ENCODE peak calls at places on chromosomes 3 and 15, in five cellular contexts. One of them, this sample, is unnamed.

GRCh38 chr3:40019371-40019770 is 210.0 kb downstream of the MYRIP start:
- DNase-seq in foreskin keratinocyte: no peak
- DNase-seq in neuronal stem cell: no peak
- DNase-seq in HCT116: no peak
- DNase-seq in A549: no peak
- DNase-seq in this sample: no peak

GRCh38 chr3:17707813-17708543 is 34.5 kb downstream of the TBC1D5 start:
- DNase-seq in neuronal stem cell: no peak
- DNase-seq in foreskin keratinocyte: no peak
- DNase-seq in A549: no peak
- DNase-seq in HCT116: no peak
- DNase-seq in this sample: no peak

GRCh38 chr3:146334151-146334550 is 83.2 kb upstream of the PLSCR4 start:
- DNase-seq in A549: no peak
- DNase-seq in foreskin keratinocyte: no peak
- DNase-seq in neuronal stem cell: no peak
- DNase-seq in HCT116: no peak
- DNase-seq in this sample: no peak

GRCh38 chr3:110946810-110947209 is 124.8 kb upstream of the NECTIN3 start:
- DNase-seq in A549: no peak
- DNase-seq in HCT116: no peak
- DNase-seq in foreskin keratinocyte: no peak
- DNase-seq in neuronal stem cell: no peak
- DNase-seq in this sample: no peak

GRCh38 chr15:55151621-55152020 is 45.1 kb downstream of the RSL24D1 start:
- DNase-seq in HCT116: no peak
- DNase-seq in foreskin keratinocyte: no peak
- DNase-seq in neuronal stem cell: no peak
- DNase-seq in A549: no peak
- DNase-seq in this sample: no peak

GRCh38 chr15:88852476-88852875 is 42.9 kb downstream of the HAPLN3 start:
- DNase-seq in HCT116: no peak
- DNase-seq in foreskin keratinocyte: no peak
- DNase-seq in A549: no peak
- DNase-seq in neuronal stem cell: no peak
- DNase-seq in this sample: no peak

GRCh38 chr15:77455696-77456293 is 35.1 kb downstream of the HMG20A start:
- DNase-seq in A549: no peak
- DNase-seq in HCT116: no peak
- DNase-seq in foreskin keratinocyte: no peak
- DNase-seq in neuronal stem cell: no peak
- DNase-seq in this sample: no peak

GRCh38 chr3:127710473-127710941 is 37.8 kb downstream of the ABTB1 start:
- DNase-seq in A549: peak; percentile 15
- DNase-seq in neuronal stem cell: no peak
- DNase-seq in foreskin keratinocyte: no peak
- DNase-seq in HCT116: no peak
- DNase-seq in this sample: no peak

GRCh38 chr3:45547764-45548683 is 46.5 kb upstream of the LIMD1 start:
- DNase-seq in neuronal stem cell: no peak
- DNase-seq in A549: no peak
- DNase-seq in foreskin keratinocyte: no peak
- DNase-seq in HCT116: no peak
- DNase-seq in this sample: no peak

GRCh38 chr15:50148362-50148963 is 29.4 kb upstream of the ATP8B4 start:
- DNase-seq in A549: no peak
- DNase-seq in foreskin keratinocyte: no peak
- DNase-seq in HCT116: peak; percentile 81
- DNase-seq in neuronal stem cell: peak; percentile 70
- DNase-seq in this sample: no peak

GRCh38 chr15:55799287-55800212 is 56.6 kb upstream of the PRTG start:
- DNase-seq in neuronal stem cell: peak; percentile 69
- DNase-seq in HCT116: peak; percentile 32
- DNase-seq in A549: peak; percentile 59
- DNase-seq in foreskin keratinocyte: no peak
- DNase-seq in this sample: no peak

GRCh38 chr3:127606086-127606805 is 8.0 kb downstream of the MCM2 start:
- DNase-seq in foreskin keratinocyte: no peak
- DNase-seq in HCT116: no peak
- DNase-seq in A549: no peak
- DNase-seq in neuronal stem cell: no peak
- DNase-seq in this sample: no peak

GRCh38 chr15:58269455-58270414 is 131.6 kb downstream of the AQP9 start:
- DNase-seq in A549: peak; percentile 53
- DNase-seq in neuronal stem cell: peak; percentile 36
- DNase-seq in HCT116: peak; percentile 42
- DNase-seq in foreskin keratinocyte: peak; percentile 59
- DNase-seq in this sample: no peak

GRCh38 chr15:41494190-41494921 is 682 bp downstream of the ITPKA start:
- DNase-seq in HCT116: no peak
- DNase-seq in neuronal stem cell: peak; percentile 58
- DNase-seq in foreskin keratinocyte: no peak
- DNase-seq in A549: peak; percentile 17
- DNase-seq in this sample: no peak

GRCh38 chr15:65400760-65401606 is 21.8 kb downstream of the IGDCC4 start:
- DNase-seq in HCT116: peak; percentile 56
- DNase-seq in neuronal stem cell: peak; percentile 85
- DNase-seq in foreskin keratinocyte: no peak
- DNase-seq in A549: peak; percentile 99
- DNase-seq in this sample: peak; percentile 32

GRCh38 chr15:29275855-29276254 is 6.2 kb upstream of the NSMCE3 start:
- DNase-seq in neuronal stem cell: no peak
- DNase-seq in A549: no peak
- DNase-seq in foreskin keratinocyte: no peak
- DNase-seq in HCT116: no peak
- DNase-seq in this sample: no peak

GRCh38 chr15:39502048-39502447 is 78.8 kb upstream of the THBS1 start:
- DNase-seq in foreskin keratinocyte: peak; percentile 92
- DNase-seq in neuronal stem cell: no peak
- DNase-seq in A549: no peak
- DNase-seq in HCT116: no peak
- DNase-seq in this sample: no peak

GRCh38 chr3:126465928-126466564 is 9.6 kb downstream of the ZXDC start:
- DNase-seq in foreskin keratinocyte: no peak
- DNase-seq in HCT116: no peak
- DNase-seq in A549: no peak
- DNase-seq in neuronal stem cell: no peak
- DNase-seq in this sample: no peak

GRCh38 chr3:104547040-104547439 is 819.7 kb upstream of the ALCAM start:
- DNase-seq in A549: no peak
- DNase-seq in foreskin keratinocyte: no peak
- DNase-seq in neuronal stem cell: no peak
- DNase-seq in HCT116: no peak
- DNase-seq in this sample: no peak

GRCh38 chr15:67096536-67097294 is 31.3 kb downstream of the SMAD3 start:
- DNase-seq in A549: no peak
- DNase-seq in neuronal stem cell: no peak
- DNase-seq in foreskin keratinocyte: no peak
- DNase-seq in HCT116: no peak
- DNase-seq in this sample: no peak

GRCh38 chr15:26887926-26888666 is 21.2 kb downstream of the GABRA5 start:
- DNase-seq in foreskin keratinocyte: no peak
- DNase-seq in neuronal stem cell: no peak
- DNase-seq in HCT116: no peak
- DNase-seq in A549: peak; percentile 0
- DNase-seq in this sample: no peak

GRCh38 chr15:57334257-57334656 is 42.0 kb upstream of the CGNL1 start:
- DNase-seq in foreskin keratinocyte: no peak
- DNase-seq in A549: no peak
- DNase-seq in neuronal stem cell: no peak
- DNase-seq in HCT116: no peak
- DNase-seq in this sample: no peak

GRCh38 chr3:52237659-52238172 is 1.2 kb downstream of the TWF2 start:
- DNase-seq in HCT116: peak; percentile 51
- DNase-seq in neuronal stem cell: no peak
- DNase-seq in A549: peak; percentile 92
- DNase-seq in foreskin keratinocyte: no peak
- DNase-seq in this sample: peak; percentile 82

GRCh38 chr15:89778861-89779260 is 2.7 kb downstream of the MESP2 start:
- DNase-seq in HCT116: no peak
- DNase-seq in foreskin keratinocyte: no peak
- DNase-seq in neuronal stem cell: no peak
- DNase-seq in A549: no peak
- DNase-seq in this sample: no peak

GRCh38 chr3:62601238-62601856 is 228.0 kb upstream of the FEZF2 start:
- DNase-seq in HCT116: no peak
- DNase-seq in neuronal stem cell: no peak
- DNase-seq in A549: no peak
- DNase-seq in foreskin keratinocyte: peak; percentile 76
- DNase-seq in this sample: no peak

GRCh38 chr15:63238796-63239195 is 38.6 kb upstream of the APH1B start:
- DNase-seq in foreskin keratinocyte: peak; percentile 84
- DNase-seq in A549: no peak
- DNase-seq in HCT116: no peak
- DNase-seq in neuronal stem cell: no peak
- DNase-seq in this sample: no peak

GRCh38 chr3:175620093-175620492 is 761.0 kb downstream of the NAALADL2 start:
- DNase-seq in foreskin keratinocyte: no peak
- DNase-seq in A549: no peak
- DNase-seq in HCT116: no peak
- DNase-seq in neuronal stem cell: no peak
- DNase-seq in this sample: no peak

GRCh38 chr15:25501828-25502446 is 63.1 kb upstream of the UBE3A start:
- DNase-seq in A549: no peak
- DNase-seq in neuronal stem cell: no peak
- DNase-seq in foreskin keratinocyte: no peak
- DNase-seq in HCT116: peak; percentile 27
- DNase-seq in this sample: no peak

GRCh38 chr3:14549256-14549931 is 9.3 kb upstream of the GRIP2 start:
- DNase-seq in foreskin keratinocyte: no peak
- DNase-seq in neuronal stem cell: no peak
- DNase-seq in HCT116: peak; percentile 15
- DNase-seq in A549: peak; percentile 63
- DNase-seq in this sample: no peak

GRCh38 chr3:9901967-9902366 is 681 bp upstream of the IL17RE start:
- DNase-seq in A549: no peak
- DNase-seq in foreskin keratinocyte: no peak
- DNase-seq in HCT116: no peak
- DNase-seq in neuronal stem cell: no peak
- DNase-seq in this sample: no peak

GRCh38 chr3:115832265-115832664 is 209.0 kb downstream of the GAP43 start:
- DNase-seq in A549: no peak
- DNase-seq in neuronal stem cell: no peak
- DNase-seq in foreskin keratinocyte: no peak
- DNase-seq in HCT116: no peak
- DNase-seq in this sample: no peak

GRCh38 chr3:46228259-46229222 is 13.7 kb upstream of the CCR3 start:
- DNase-seq in HCT116: no peak
- DNase-seq in neuronal stem cell: no peak
- DNase-seq in foreskin keratinocyte: peak; percentile 77
- DNase-seq in A549: no peak
- DNase-seq in this sample: no peak

GRCh38 chr15:93566777-93567176 is 477.8 kb upstream of the RGMA start:
- DNase-seq in neuronal stem cell: no peak
- DNase-seq in A549: no peak
- DNase-seq in foreskin keratinocyte: peak; percentile 100
- DNase-seq in HCT116: no peak
- DNase-seq in this sample: no peak

GRCh38 chr3:8777978-8778267 is 8.5 kb upstream of the OXTR start:
- DNase-seq in A549: no peak
- DNase-seq in HCT116: no peak
- DNase-seq in neuronal stem cell: no peak
- DNase-seq in foreskin keratinocyte: no peak
- DNase-seq in this sample: no peak

GRCh38 chr3:8775602-8776001 is 6.2 kb upstream of the OXTR start:
- DNase-seq in neuronal stem cell: no peak
- DNase-seq in A549: no peak
- DNase-seq in foreskin keratinocyte: no peak
- DNase-seq in HCT116: no peak
- DNase-seq in this sample: no peak

GRCh38 chr3:8777201-8777977 is 8.0 kb upstream of the OXTR start:
- DNase-seq in A549: no peak
- DNase-seq in foreskin keratinocyte: no peak
- DNase-seq in HCT116: no peak
- DNase-seq in neuronal stem cell: no peak
- DNase-seq in this sample: no peak

GRCh38 chr3:8778475-8778874 is 9.1 kb upstream of the OXTR start:
- DNase-seq in A549: no peak
- DNase-seq in neuronal stem cell: no peak
- DNase-seq in foreskin keratinocyte: no peak
- DNase-seq in HCT116: no peak
- DNase-seq in this sample: no peak

DNA sequence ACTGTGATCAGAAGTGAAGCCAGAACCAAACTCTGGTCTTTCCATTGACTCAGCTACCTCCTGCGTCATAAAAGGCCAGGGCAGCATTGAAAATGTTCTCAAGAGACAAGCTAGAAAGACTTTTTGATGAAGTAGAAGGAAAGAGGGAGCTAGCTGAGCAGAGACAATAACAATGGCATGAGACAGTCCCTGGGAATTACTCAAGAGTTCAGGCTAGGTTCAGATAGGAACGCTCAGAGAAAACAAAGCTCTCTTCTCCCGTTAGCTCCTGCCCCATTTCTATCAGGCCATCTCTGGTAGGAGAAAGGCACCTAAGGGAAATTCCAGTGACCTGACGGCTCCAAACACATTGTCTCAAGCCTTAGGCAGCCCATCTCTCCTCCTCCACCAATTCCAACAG is 7.0 kb upstream of the OXTR start:
- DNase-seq in neuronal stem cell: no peak
- DNase-seq in A549: no peak
- DNase-seq in HCT116: no peak
- DNase-seq in foreskin keratinocyte: no peak
- DNase-seq in this sample: no peak
- H3K27ac ChIP-seq in neuronal stem cell: no peak overlapping the region
- H3K27ac ChIP-seq in A549: peak overlapping the region; percentile 11
- H3K27ac ChIP-seq in HCT116: no peak overlapping the region
- H3K27ac ChIP-seq in foreskin keratinocyte: no peak overlapping the region
- H3K27ac ChIP-seq in this sample: no peak overlapping the region

GRCh38 chr3:124283644-124284008 is 291.7 kb upstream of the ROPN1 start:
- DNase-seq in A549: no peak
- DNase-seq in foreskin keratinocyte: no peak
- DNase-seq in HCT116: no peak
- DNase-seq in neuronal stem cell: no peak
- DNase-seq in this sample: no peak
- H3K27ac ChIP-seq in A549: no peak overlapping the region
- H3K27ac ChIP-seq in foreskin keratinocyte: no peak overlapping the region
- H3K27ac ChIP-seq in HCT116: no peak overlapping the region
- H3K27ac ChIP-seq in neuronal stem cell: no peak overlapping the region
- H3K27ac ChIP-seq in this sample: no peak overlapping the region

DNA sequence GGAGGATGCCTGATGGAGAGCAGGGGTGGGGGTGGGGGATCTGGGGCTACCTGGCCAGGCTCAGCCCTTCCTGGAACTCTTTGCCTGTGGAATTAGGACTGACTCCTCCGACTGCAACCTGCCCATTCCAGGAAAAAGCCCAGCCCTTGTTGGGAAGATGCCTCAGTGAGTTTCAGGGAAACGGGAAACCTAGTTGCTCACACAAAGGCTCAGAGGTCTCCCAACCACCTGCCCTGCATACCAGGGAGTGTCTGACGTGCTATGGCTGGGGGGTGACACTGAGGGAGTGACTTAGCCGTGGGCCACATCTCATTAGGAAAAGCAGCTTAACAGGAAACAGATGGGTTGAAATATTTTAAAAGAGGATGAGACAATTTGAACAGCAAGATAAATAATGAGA is 27.9 kb downstream of the CYP8B1 start:
- DNase-seq in HCT116: no peak
- DNase-seq in neuronal stem cell: no peak
- DNase-seq in foreskin keratinocyte: no peak
- DNase-seq in A549: no peak
- DNase-seq in this sample: no peak
- H3K27ac ChIP-seq in HCT116: no peak overlapping the region
- H3K27ac ChIP-seq in neuronal stem cell: no peak overlapping the region
- H3K27ac ChIP-seq in foreskin keratinocyte: no peak overlapping the region
- H3K27ac ChIP-seq in A549: no peak overlapping the region
- H3K27ac ChIP-seq in this sample: no peak overlapping the region

GRCh38 chr15:75205064-75205395 is 3.3 kb downstream of the C15orf39 start:
- DNase-seq in neuronal stem cell: no peak
- DNase-seq in foreskin keratinocyte: no peak
- DNase-seq in HCT116: no peak
- DNase-seq in A549: no peak
- DNase-seq in this sample: no peak
- H3K27ac ChIP-seq in neuronal stem cell: no peak overlapping the region
- H3K27ac ChIP-seq in foreskin keratinocyte: no peak overlapping the region
- H3K27ac ChIP-seq in HCT116: no peak overlapping the region
- H3K27ac ChIP-seq in A549: no peak overlapping the region
- H3K27ac ChIP-seq in this sample: no peak overlapping the region

This sample was measured in substantia nigra.